ENCODE peak calls at places on chromosomes 5 and 9, in four cellular contexts. J, Z, F and N are unnamed samples.

GRCh38 chr5:125336401-125336800 is 590.0 kb upstream of the ZNF608 start:
- DNase-seq in J (no peak), Z (no peak), F (no peak), N (no peak)

GRCh38 chr5:40738502-40738901 is 17.3 kb downstream of the TTC33 start:
- DNase-seq in J (no peak), Z (no peak), F (no peak), N (no peak)

GRCh38 chr5:59583810-59584562 is 309.5 kb downstream of the PDE4D start:
- DNase-seq in J (no peak), Z (no peak), F (no peak), N (no peak)

GRCh38 chr5:150734579-150735384 is 24.0 kb downstream of the DCTN4 start:
- DNase-seq in J (peak; percentile 49), Z (peak; percentile 53), F (no peak), N (peak; percentile 80)

GRCh38 chr9:14321517-14322125 is 7.7 kb upstream of the NFIB start:
- DNase-seq in J (no peak), Z (no peak), F (no peak), N (no peak)

GRCh38 chr5:58745350-58745749 is 162.5 kb downstream of the RAB3C start:
- DNase-seq in J (no peak), Z (no peak), F (no peak), N (no peak)

GRCh38 chr5:54603372-54603771 is 85.8 kb downstream of the SNX18 start:
- DNase-seq in J (no peak), Z (no peak), F (no peak), N (no peak)

GRCh38 chr5:160165137-160166068 is 46.2 kb upstream of the PWWP2A start:
- DNase-seq in J (peak; percentile 89), Z (peak; percentile 67), F (peak; percentile 98), N (no peak)

GRCh38 chr9:13110766-13111400 is 168.6 kb downstream of the MPDZ start:
- DNase-seq in J (peak; percentile 44), Z (peak; percentile 54), F (no peak), N (no peak)

GRCh38 chr5:94614156-94614805 is 4.1 kb downstream of the KIAA0825 start:
- DNase-seq in J (no peak), Z (no peak), F (no peak), N (no peak)

GRCh38 chr5:94615843-94616242 is 2.6 kb downstream of the KIAA0825 start:
- DNase-seq in J (no peak), Z (no peak), F (no peak), N (no peak)

GRCh38 chr5:94618029-94618492 is 343 bp downstream of the KIAA0825 start:
- DNase-seq in J (peak; percentile 74), Z (peak; percentile 52), F (no peak), N (no peak)

GRCh38 chr5:94618493-94619328 is at the start of the genes KIAA0825 and SLF1:
- DNase-seq in J (peak; percentile 90), Z (peak; percentile 92), F (peak; percentile 96), N (peak; percentile 64)

DNA sequence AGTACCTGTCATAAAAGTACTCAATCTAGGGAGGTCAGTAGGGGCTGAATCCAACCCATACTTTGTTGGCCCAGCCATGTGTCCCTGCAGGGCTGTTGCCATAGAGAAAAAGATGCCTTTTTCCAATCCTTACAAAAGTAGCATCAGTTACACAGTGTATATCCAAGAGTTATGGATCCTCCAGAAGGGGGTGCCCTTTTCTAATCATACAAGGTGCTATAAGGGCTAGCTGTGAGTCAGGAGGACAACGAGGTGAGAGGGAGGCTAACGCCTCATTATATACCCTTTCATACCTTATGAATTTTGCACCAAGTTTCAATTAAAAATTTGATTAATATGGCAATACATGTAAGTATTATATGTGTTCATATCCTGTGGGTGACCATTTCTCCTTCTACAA is 4.8 kb downstream of the KIAA0825 start:
- DNase-seq in J (no peak), Z (no peak), F (no peak), N (no peak)
- TF ChIP-seq CTCF in J (no peak), Z (peak; percentile 28), F (peak; percentile 38), N (no peak)

DNA sequence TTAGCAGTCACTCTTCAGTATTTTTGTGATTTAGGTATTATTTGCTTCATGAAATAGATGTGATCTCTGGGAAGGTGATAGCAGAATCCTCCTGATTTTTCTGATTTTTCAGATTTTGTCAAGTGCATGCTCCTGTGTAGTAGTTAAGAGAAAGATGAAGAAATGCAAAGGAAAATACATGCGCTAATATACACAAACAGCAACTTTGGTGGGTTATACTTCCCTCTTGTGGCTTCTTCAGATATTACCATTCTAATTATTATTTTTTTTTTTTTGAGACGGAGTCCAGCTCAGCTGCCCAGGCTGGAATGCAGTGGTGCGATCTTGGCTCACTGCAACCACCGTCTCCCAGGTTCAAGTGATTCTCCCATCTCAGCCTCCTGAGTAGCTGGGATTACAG is 31.7 kb downstream of the LMNB1 start:
- DNase-seq in J (no peak), Z (no peak), F (no peak), N (no peak)
- TF ChIP-seq CTCF in J (no peak), Z (peak; percentile 53), F (peak; percentile 84), N (peak; percentile 84)

DNA sequence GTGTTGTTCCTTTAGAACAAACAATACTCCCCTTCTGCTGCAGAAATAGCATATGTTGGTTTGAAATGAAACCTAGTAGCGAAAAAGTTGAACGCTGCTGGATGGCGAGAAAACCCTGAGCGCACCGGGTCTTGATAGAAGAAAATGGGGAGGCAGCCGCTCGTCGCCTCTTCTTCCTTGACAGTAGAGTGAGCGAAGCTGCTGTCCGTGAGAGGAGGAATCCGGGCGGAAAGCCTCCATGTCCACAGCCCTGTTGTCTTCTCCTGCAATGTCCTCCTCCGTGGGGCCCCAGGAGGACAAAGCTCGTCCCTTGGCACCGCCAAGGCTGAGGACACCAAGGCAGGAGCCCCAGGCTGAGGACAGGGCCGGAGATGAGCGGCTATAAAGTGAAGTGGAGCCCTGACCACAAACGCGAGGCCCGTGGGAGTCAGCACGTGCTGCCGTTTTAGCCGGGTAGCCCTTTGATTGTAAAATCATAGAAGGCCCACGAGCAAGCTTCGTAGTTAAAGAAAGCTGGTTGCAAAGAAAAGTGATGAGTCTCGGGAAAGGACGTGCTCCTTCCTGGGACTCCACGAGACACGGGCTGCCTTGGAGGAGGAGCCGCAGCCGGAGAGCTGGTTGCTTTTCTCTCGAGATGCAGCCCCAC is 35.6 kb downstream of the MRPL36 start:
- DNase-seq in J (no peak), Z (peak; percentile 8), F (peak; percentile 85), N (peak; percentile 29)
- TF ChIP-seq CTCF in J (no peak), Z (no peak), F (peak; percentile 3), N (no peak)

DNA sequence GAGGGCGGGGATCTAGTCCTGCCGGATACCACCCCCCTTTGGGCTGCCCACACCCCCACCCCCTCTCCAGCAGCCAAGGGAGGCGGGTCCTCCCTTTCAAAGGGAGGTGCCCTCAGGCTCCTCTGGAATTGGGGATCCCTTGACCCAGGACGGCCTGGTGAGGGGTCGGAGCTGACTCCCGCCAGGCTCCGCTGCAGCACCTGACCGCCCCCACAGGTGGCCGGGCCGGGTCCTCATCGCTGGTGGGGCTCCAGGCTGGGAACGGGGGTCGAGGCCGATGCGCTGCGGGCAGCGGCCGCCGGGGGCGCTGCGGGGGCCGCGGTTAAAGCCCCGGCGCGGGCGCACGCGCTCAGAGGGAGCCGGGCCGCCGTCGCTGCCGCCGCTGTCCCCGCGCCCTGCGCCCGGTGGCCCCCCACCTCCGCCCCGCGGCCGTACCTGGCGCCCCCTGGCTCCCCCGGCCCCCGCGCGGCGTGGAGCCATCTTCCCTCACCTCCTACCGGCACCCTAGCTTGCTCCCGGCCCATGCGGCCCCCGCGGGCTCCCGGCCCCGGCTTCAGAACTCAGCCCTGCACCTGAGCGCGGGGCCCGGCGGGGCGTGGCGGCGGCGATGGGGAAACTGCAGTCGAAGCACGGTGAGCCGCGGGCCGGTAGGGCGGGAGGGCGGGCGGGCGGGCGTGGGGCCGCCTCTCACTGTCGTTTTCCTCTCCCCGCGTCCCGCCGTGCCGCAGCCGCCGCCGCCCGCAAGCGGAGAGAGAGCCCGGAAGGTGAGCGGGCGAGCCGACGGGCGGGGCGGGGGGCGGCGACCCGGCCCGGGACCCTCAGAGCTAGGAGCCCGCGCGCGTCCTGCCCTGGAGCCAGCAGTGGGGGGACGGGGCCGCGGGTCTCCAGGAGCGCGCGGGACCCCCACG is at the start of gene NKD2:
- DNase-seq in J (peak; percentile 31), Z (peak; percentile 42), F (peak; percentile 60), N (peak; percentile 33)
- TF ChIP-seq CTCF in J (no peak), Z (peak; percentile 65), F (peak; percentile 78), N (peak; percentile 26)

GRCh38 chr5:87246046-87246445 is 21.6 kb upstream of the RASA1 start:
- DNase-seq in J (no peak), Z (no peak), F (no peak), N (no peak)
- TF ChIP-seq CTCF in J (no peak), Z (no peak), F (no peak), N (no peak)

GRCh38 chr5:107704686-107705389 is 34.1 kb upstream of the EFNA5 start:
- DNase-seq in J (no peak), Z (no peak), F (no peak), N (no peak)
- TF ChIP-seq CTCF in J (no peak), Z (no peak), F (no peak), N (no peak)

GRCh38 chr5:65034029-65034781 is 265.5 kb downstream of the CWC27 start:
- DNase-seq in J (peak; percentile 66), Z (peak; percentile 30), F (no peak), N (no peak)
- TF ChIP-seq CTCF in J (no peak), Z (no peak), F (no peak), N (no peak)

DNA sequence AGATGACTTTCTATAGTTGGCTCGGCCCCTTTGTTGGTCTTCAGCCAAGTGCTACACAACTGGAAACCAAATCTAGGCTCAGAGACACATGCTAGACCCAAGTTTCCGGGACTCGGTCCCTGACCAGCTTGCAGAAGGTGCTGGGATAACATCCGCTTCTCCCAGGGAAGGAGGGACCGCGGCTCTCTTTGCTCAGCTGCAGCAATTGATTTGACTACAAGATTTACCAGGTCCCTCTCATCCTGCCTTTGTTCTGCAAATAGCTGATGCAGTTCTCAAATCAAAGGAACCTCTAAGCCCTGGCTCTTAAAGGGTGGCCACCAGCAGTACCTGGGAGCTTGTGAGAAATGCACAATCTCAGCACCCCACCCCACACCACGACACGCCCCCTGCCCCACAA is 314.6 kb downstream of the MLLT3 start:
- DNase-seq in J (no peak), Z (no peak), F (no peak), N (no peak)
- TF ChIP-seq CTCF in J (no peak), Z (no peak), F (no peak), N (no peak)

DNA sequence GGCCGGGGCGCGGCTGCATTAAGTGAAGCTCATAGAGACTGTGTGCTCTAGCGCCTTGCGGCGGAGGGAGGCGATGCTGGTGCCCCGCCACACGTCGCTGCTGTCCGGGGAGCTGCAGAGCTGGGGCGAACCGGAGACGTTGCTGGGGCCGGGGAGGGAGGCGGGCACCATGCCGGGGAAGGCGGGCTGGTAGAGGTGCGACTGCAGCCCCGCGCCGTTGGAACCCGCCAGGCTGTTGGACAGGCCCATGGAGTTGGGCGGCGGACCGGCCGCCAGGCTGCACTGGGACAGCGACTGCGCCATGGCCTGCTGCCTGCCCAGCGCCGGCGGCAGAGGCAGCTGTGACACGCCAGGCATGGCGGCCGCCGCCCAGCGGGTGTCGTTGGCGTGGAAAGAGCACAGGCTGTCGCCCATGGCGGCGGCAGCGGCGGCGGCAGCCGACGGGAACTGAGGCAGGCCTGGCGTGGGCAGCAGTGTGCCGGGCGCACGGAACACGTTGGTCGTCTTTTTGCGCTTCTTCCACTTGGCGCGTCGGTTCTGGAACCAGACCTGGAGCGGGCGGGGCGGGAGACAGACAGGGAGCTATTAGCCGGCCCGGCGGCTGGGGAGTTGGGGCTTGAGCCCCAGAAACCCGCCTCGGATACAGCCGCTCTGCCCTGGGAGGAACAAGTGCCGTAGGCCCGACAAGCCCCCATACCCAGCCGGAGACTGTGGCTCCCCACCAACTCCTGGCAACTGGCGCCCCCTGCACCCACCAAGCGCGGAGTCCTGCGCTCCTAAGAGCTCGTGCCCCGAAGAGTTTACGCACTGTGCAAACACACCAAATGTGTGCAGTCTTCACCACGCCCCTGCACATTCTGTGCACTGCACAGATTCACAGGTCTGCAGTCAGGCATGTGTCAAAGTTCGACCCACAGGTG is 8.0 kb downstream of the OTP start:
- DNase-seq in J (peak; percentile 43), Z (peak; percentile 50), F (no peak), N (peak; percentile 45)
- TF ChIP-seq CTCF in J (no peak), Z (no peak), F (peak; percentile 52), N (no peak)